ENCODE peak calls at places on chromosomes 11 and 22, in six cellular contexts. H, G, N, B, P and S are unnamed samples.

GRCh38 chr22:23804781-23805291 is 18.1 kb downstream of the SMARCB1 start:
- DNase-seq in P (no peak), H (no peak), B (no peak), G (no peak), N (no peak), S (no peak)

GRCh38 chr11:1497600-1497999 is 11.0 kb upstream of the MOB2 start:
- DNase-seq in G (no peak), H (no peak), P (peak; percentile 22), N (no peak), B (no peak), S (no peak)

GRCh38 chr11:68113986-68114385 is 7.2 kb downstream of the CHKA start:
- DNase-seq in G (no peak), B (no peak), N (no peak), H (no peak), P (no peak), S (no peak)

GRCh38 chr22:26857169-26857568 is 199.8 kb downstream of the MIAT start:
- DNase-seq in P (no peak), N (no peak), H (no peak), B (no peak), G (no peak), S (no peak)

GRCh38 chr11:12577746-12578644 is 96.2 kb upstream of the TEAD1 start:
- DNase-seq in P (no peak), N (no peak), H (peak; percentile 42), B (no peak), G (no peak), S (no peak)

GRCh38 chr22:43262990-43263644 is 76.2 kb upstream of the TTLL12 start:
- DNase-seq in P (no peak), N (no peak), B (no peak), H (no peak), G (peak; percentile 44), S (no peak)

GRCh38 chr11:64498151-64498550 is 92.9 kb upstream of the SLC22A12 start:
- DNase-seq in B (no peak), P (no peak), N (no peak), G (no peak), H (no peak), S (no peak)

GRCh38 chr11:131666006-131666405 is 295.6 kb downstream of the NTM start:
- DNase-seq in N (no peak), P (no peak), G (no peak), H (no peak), B (no peak), S (no peak)

GRCh38 chr11:6437423-6437822 is 3.4 kb downstream of the HPX start:
- DNase-seq in H (no peak), G (no peak), B (no peak), N (no peak), P (no peak), S (no peak)

GRCh38 chr11:45322891-45323597 is 36.9 kb upstream of the SYT13 start:
- DNase-seq in B (no peak), G (no peak), N (peak; percentile 21), P (no peak), H (no peak), S (no peak)
- H3K27me3 ChIP-seq in B (peaks cover 13% of the 10 kb centered on the region), G (no peaks in the 10 kb centered on the region), N (no peaks in the 10 kb centered on the region), P (no peaks in the 10 kb centered on the region), H (no peaks in the 10 kb centered on the region), S (peaks cover 7% of the 10 kb centered on the region)

GRCh38 chr11:118957549-118957948 is 1.5 kb downstream of the UPK2 start:
- DNase-seq in H (no peak), N (no peak), B (no peak), G (no peak), P (no peak), S (no peak)

GRCh38 chr11:118957968-118958367 is 1.9 kb downstream of the UPK2 start:
- DNase-seq in P (no peak), N (no peak), G (no peak), B (no peak), H (no peak), S (no peak)

GRCh38 chr11:118956094-118956846 is at the start of gene UPK2:
- DNase-seq in H (peak; percentile 93), N (peak; percentile 90), B (peak; percentile 86), P (peak; percentile 94), G (peak; percentile 86), S (peak; percentile 14)

GRCh38 chr11:118958577-118958976 is 2.5 kb downstream of the UPK2 start:
- DNase-seq in B (no peak), N (no peak), G (no peak), H (no peak), P (no peak), S (no peak)

GRCh38 chr11:118956847-118957469 is 860 bp downstream of the UPK2 start:
- DNase-seq in B (no peak), H (no peak), G (no peak), P (no peak), N (no peak), S (no peak)
- TF ChIP-seq CTCF in B (no peak), H (no peak), G (peak; percentile 15), P (no peak), N (no peak), S (no peak)

GRCh38 chr22:25078591-25078990 is 121.1 kb upstream of the CRYBB3 start:
- DNase-seq in P (no peak), B (no peak), H (no peak), G (no peak), N (no peak), S (no peak)

GRCh38 chr22:25082096-25082495 is 117.6 kb upstream of the CRYBB3 start:
- DNase-seq in G (no peak), B (no peak), N (no peak), P (no peak), H (no peak), S (no peak)

GRCh38 chr22:25083414-25084166 is 116.1 kb upstream of the CRYBB3 start:
- DNase-seq in B (no peak), H (peak; percentile 68), G (no peak), P (no peak), N (no peak), S (no peak)

GRCh38 chr22:25080855-25081254 is 118.8 kb upstream of the CRYBB3 start:
- DNase-seq in N (no peak), H (no peak), B (no peak), P (no peak), G (no peak), S (no peak)

GRCh38 chr22:25081409-25081824 is 118.2 kb upstream of the CRYBB3 start:
- DNase-seq in G (no peak), N (no peak), H (peak; percentile 58), P (no peak), B (peak; percentile 36), S (no peak)
- H3K36me3 ChIP-seq in G (no peaks in the 10 kb centered on the region), N (no peaks in the 10 kb centered on the region), H (no peaks in the 10 kb centered on the region), P (no peaks in the 10 kb centered on the region), B (no peaks in the 10 kb centered on the region), S (no peaks in the 10 kb centered on the region)

GRCh38 chr11:69778373-69778772 is 3.2 kb upstream of the FGF4 start:
- DNase-seq in B (no peak), N (no peak), P (no peak), G (no peak), H (no peak), S (no peak)
- H3K27me3 ChIP-seq in B (peaks cover 25% of the 10 kb centered on the region), N (peaks cover 31% of the 10 kb centered on the region), P (peaks cover 17% of the 10 kb centered on the region), G (no peaks in the 10 kb centered on the region), H (peaks cover 46% of the 10 kb centered on the region), S (peaks cover 47% of the 10 kb centered on the region)

GRCh38 chr22:39503590-39503989 is 1.5 kb downstream of the MIEF1 start:
- DNase-seq in B (no peak), H (no peak), P (no peak), G (no peak), N (no peak), S (no peak)

GRCh38 chr22:39502789-39503464 is 837 bp downstream of the MIEF1 start:
- DNase-seq in G (no peak), N (no peak), H (no peak), B (no peak), P (no peak), S (no peak)

GRCh38 chr22:39502109-39502788 is at the start of gene MIEF1:
- DNase-seq in H (peak; percentile 97), N (peak; percentile 97), P (peak; percentile 98), B (peak; percentile 99), G (peak; percentile 85), S (peak; percentile 86)

GRCh38 chr22:39500101-39500500 is 2.0 kb upstream of the MIEF1 start:
- DNase-seq in B (no peak), P (no peak), N (no peak), G (no peak), H (no peak), S (no peak)

GRCh38 chr22:39501644-39502108 is 414 bp upstream of the MIEF1 start:
- DNase-seq in G (no peak), P (no peak), N (no peak), H (no peak), B (no peak), S (no peak)
- TF ChIP-seq CTCF in G (no peak), P (no peak), N (no peak), H (no peak), B (no peak), S (no peak)